ENCODE peak calls at places on chromosome 10, in six cellular contexts. V is neuronal stem cell, C is H1, M is mesendoderm, P is IMR-90, H is H9. N is an unnamed sample.

GRCh38 chr10:77637986-77638765 is 568 bp upstream of the KCNMA1 start:
- DNase-seq in V (no peak), C (no peak), M (peak), P (peak), H (peak), N (peak)

GRCh38 chr10:117158297-117158696 is 20.2 kb upstream of the VAX1 start:
- DNase-seq in V (no peak), C (no peak), M (no peak), P (no peak), H (no peak), N (no peak)

GRCh38 chr10:74150151-74151056 is at the start of gene AP3M1:
- DNase-seq in V (no peak), C (peak), M (no peak), P (no peak), H (peak), N (no peak)

GRCh38 chr10:69418052-69418752 is 1.5 kb upstream of the TACR2 start:
- DNase-seq in V (no peak), C (no peak), M (no peak), P (no peak), H (no peak), N (no peak)

GRCh38 chr10:3264178-3264867 is 91.7 kb upstream of the PITRM1 start:
- DNase-seq in V (no peak), C (no peak), M (no peak), P (no peak), H (no peak), N (peak)

GRCh38 chr10:14481752-14482151 is 151.0 kb upstream of the FRMD4A start:
- DNase-seq in V (no peak), C (no peak), M (no peak), P (peak), H (no peak), N (no peak)

GRCh38 chr10:101615760-101616116 is 27.6 kb downstream of the DPCD start:
- DNase-seq in V (no peak), C (no peak), M (no peak), P (no peak), H (no peak), N (no peak)

GRCh38 chr10:60270426-60270825 is 119.2 kb downstream of the ANK3 start:
- DNase-seq in V (no peak), C (no peak), M (no peak), P (peak), H (no peak), N (no peak)

GRCh38 chr10:76433161-76434005 is 1002.0 kb downstream of the LRMDA start:
- DNase-seq in V (no peak), C (no peak), M (peak), P (no peak), H (no peak), N (peak)

GRCh38 chr10:24920907-24921881 is 31.2 kb downstream of the PRTFDC1 start:
- DNase-seq in V (no peak), C (no peak), M (peak), P (peak), H (peak), N (peak)

GRCh38 chr10:47176903-47177860 is 122.8 kb upstream of the GDF10 start:
- DNase-seq in V (no peak), C (no peak), M (no peak), P (peak), H (no peak), N (no peak)

GRCh38 chr10:121459765-121460453 is 138.3 kb downstream of the FGFR2 start:
- DNase-seq in V (no peak), C (peak), M (peak), P (no peak), H (peak), N (no peak)

GRCh38 chr10:35379226-35380137 is 43.2 kb downstream of the CCNY start:
- DNase-seq in V (no peak), C (no peak), M (peak), P (peak), H (no peak), N (peak)

GRCh38 chr10:122618461-122619165 is 58.1 kb downstream of the DMBT1 start:
- DNase-seq in V (no peak), C (no peak), M (no peak), P (no peak), H (no peak), N (no peak)

GRCh38 chr10:133021116-133021962 is 66.4 kb upstream of the ADGRA1 start:
- DNase-seq in V (no peak), C (no peak), M (no peak), P (no peak), H (no peak), N (no peak)

GRCh38 chr10:122311051-122311410 is 39.9 kb downstream of the BTBD16 start:
- DNase-seq in V (no peak), C (no peak), M (no peak), P (no peak), H (no peak), N (no peak)

GRCh38 chr10:3091346-3091787 is 24.0 kb downstream of the PFKP start:
- DNase-seq in V (no peak), C (no peak), M (no peak), P (peak), H (no peak), N (peak)

GRCh38 chr10:112215342-112215774 is 31.8 kb upstream of the GPAM start:
- DNase-seq in V (no peak), C (no peak), M (no peak), P (peak), H (no peak), N (no peak)

GRCh38 chr10:95467162-95467599 is 94.0 kb downstream of the SORBS1 start:
- DNase-seq in V (no peak), C (peak), M (peak), P (no peak), H (peak), N (peak)

GRCh38 chr10:48885376-48885775 is 54.3 kb downstream of the LRRC18 start:
- DNase-seq in V (no peak), C (no peak), M (peak), P (no peak), H (no peak), N (no peak)

GRCh38 chr10:96021332-96021731 is 22.1 kb upstream of the CCNJ start:
- DNase-seq in V (no peak), C (no peak), M (no peak), P (no peak), H (no peak), N (no peak)

GRCh38 chr10:11898372-11899066 is 75.4 kb downstream of the PROSER2 start:
- DNase-seq in V (no peak), C (no peak), M (peak), P (peak), H (peak), N (peak)

GRCh38 chr10:34364253-34365037 is 450.7 kb downstream of the PARD3 start:
- DNase-seq in V (no peak), C (no peak), M (no peak), P (no peak), H (no peak), N (no peak)

GRCh38 chr10:129933456-129934092 is 30.5 kb downstream of the EBF3 start:
- DNase-seq in V (no peak), C (no peak), M (no peak), P (no peak), H (no peak), N (no peak)

GRCh38 chr10:62594093-62594520 is 210.4 kb upstream of the ADO start:
- DNase-seq in V (peak), C (peak), M (peak), P (peak), H (peak), N (peak)

GRCh38 chr10:627032-627992 is 62.2 kb downstream of the DIP2C start:
- DNase-seq in V (no peak), C (no peak), M (no peak), P (no peak), H (no peak), N (no peak)

GRCh38 chr10:102729090-102730026 is 14.4 kb upstream of the WBP1L start:
- DNase-seq in V (peak), C (no peak), M (peak), P (peak), H (peak), N (peak)
- H4K8ac ChIP-seq in V (no peak), C (no peak), M (no peak), P (no peak), H (no peak), N (peak)

DNA sequence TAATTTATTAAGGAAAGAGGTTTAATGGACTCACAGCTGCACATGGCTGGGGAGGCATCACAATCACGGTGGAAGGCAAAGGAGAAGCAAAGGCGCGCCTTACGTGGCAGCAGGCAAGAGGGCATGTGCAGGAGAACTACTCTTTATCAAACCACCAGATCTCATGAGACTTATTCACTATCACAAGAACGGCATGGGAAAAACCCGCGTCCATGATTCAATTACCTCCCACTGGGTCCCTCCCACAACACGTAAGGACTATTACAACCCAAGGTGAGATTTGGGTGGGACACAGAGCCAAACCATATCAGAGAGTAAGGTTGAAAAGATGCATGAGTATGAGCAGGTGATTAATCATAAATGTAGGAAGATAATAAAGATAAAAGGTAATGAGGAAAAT is 3.2 kb upstream of the JCAD start:
- DNase-seq in V (no peak), C (no peak), M (no peak), P (no peak), H (no peak), N (no peak)
- H4K8ac ChIP-seq in V (no peak), C (no peak), M (no peak), P (peak), H (no peak), N (no peak)

GRCh38 chr10:126398383-126398743 is 10.1 kb upstream of the ADAM12 start:
- DNase-seq in V (no peak), C (no peak), M (no peak), P (no peak), H (no peak), N (no peak)
- H4K8ac ChIP-seq in V (no peak), C (no peak), M (no peak), P (no peak), H (no peak), N (no peak)

GRCh38 chr10:17229717-17229966 is 1.6 kb downstream of the VIM start:
- DNase-seq in V (peak), C (no peak), M (peak), P (no peak), H (peak), N (no peak)

GRCh38 chr10:17228081-17229015 is at the start of gene VIM:
- DNase-seq in V (peak), C (peak), M (peak), P (peak), H (peak), N (peak)

GRCh38 chr10:17229967-17230682 is 2.1 kb downstream of the VIM start:
- DNase-seq in V (peak), C (peak), M (peak), P (peak), H (peak), N (no peak)

GRCh38 chr10:17227367-17228080 is 517 bp upstream of the VIM start:
- DNase-seq in V (no peak), C (no peak), M (peak), P (peak), H (no peak), N (no peak)

GRCh38 chr10:17229016-17229716 is 1.1 kb downstream of the VIM start:
- DNase-seq in V (peak), C (no peak), M (peak), P (peak), H (peak), N (peak)
- H4K8ac ChIP-seq in V (peak), C (peak), M (no peak), P (peak), H (no peak), N (peak)

GRCh38 chr10:5563991-5564536 is 39.3 kb downstream of the CALML3 start:
- DNase-seq in V (no peak), C (no peak), M (no peak), P (peak), H (no peak), N (no peak)
- H4K8ac ChIP-seq in V (peak), C (no peak), M (no peak), P (peak), H (no peak), N (peak)

GRCh38 chr10:131933016-131933694 is 32.3 kb downstream of the PPP2R2D start:
- DNase-seq in V (no peak), C (no peak), M (no peak), P (no peak), H (no peak), N (no peak)

GRCh38 chr10:131936756-131937155 is 35.9 kb downstream of the PPP2R2D start:
- DNase-seq in V (no peak), C (no peak), M (no peak), P (no peak), H (no peak), N (no peak)

GRCh38 chr10:131933695-131934086 is 32.9 kb downstream of the PPP2R2D start:
- DNase-seq in V (no peak), C (no peak), M (no peak), P (no peak), H (no peak), N (no peak)

GRCh38 chr10:131934769-131935168 is 34.0 kb downstream of the PPP2R2D start:
- DNase-seq in V (no peak), C (no peak), M (peak), P (no peak), H (no peak), N (no peak)

GRCh38 chr10:131935260-131935659 is 34.5 kb downstream of the PPP2R2D start:
- DNase-seq in V (no peak), C (no peak), M (no peak), P (no peak), H (no peak), N (no peak)
- H4K8ac ChIP-seq in V (no peak), C (no peak), M (no peak), P (no peak), H (no peak), N (no peak)

GRCh38 chr10:21505711-21506278 is 19.7 kb downstream of the SKIDA1 start:
- DNase-seq in V (no peak), C (no peak), M (peak), P (no peak), H (no peak), N (no peak)
- H4K8ac ChIP-seq in V (no peak), C (no peak), M (no peak), P (no peak), H (no peak), N (no peak)

GRCh38 chr10:71773221-71773971 is at the start of gene VSIR:
- DNase-seq in V (peak), C (no peak), M (peak), P (peak), H (peak), N (peak)
- H4K8ac ChIP-seq in V (no peak), C (peak), M (no peak), P (peak), H (no peak), N (peak)

GRCh38 chr10:78936412-78937342 is 132.1 kb upstream of the ZMIZ1 start:
- DNase-seq in V (no peak), C (no peak), M (no peak), P (no peak), H (no peak), N (no peak)
- H4K8ac ChIP-seq in V (no peak), C (no peak), M (no peak), P (no peak), H (no peak), N (no peak)

N was measured in trophoblast cell.